ENCODE peak calls at places on chromosomes 7 and 10, in five cellular contexts. One of them, this sample, is unnamed.

GRCh38 chr7:85483205-85483604 is 296.3 kb upstream of the SEMA3D start:
- DNase-seq in Calu3: no peak
- DNase-seq in foreskin keratinocyte: no peak
- DNase-seq in GM20000: no peak
- DNase-seq in heart right ventricle: no peak
- DNase-seq in this sample: no peak

GRCh38 chr10:14553434-14553833 is 221.3 kb downstream of the FAM107B start:
- DNase-seq in Calu3: no peak
- DNase-seq in foreskin keratinocyte: peak; percentile 33
- DNase-seq in GM20000: no peak
- DNase-seq in heart right ventricle: no peak
- DNase-seq in this sample: peak; percentile 71

GRCh38 chr10:104340692-104341091 is 2.4 kb upstream of the ITPRIP start:
- DNase-seq in Calu3: no peak
- DNase-seq in foreskin keratinocyte: no peak
- DNase-seq in GM20000: no peak
- DNase-seq in heart right ventricle: no peak
- DNase-seq in this sample: no peak

GRCh38 chr10:91974960-91975359 is 51.4 kb downstream of the BTAF1 start:
- DNase-seq in Calu3: no peak
- DNase-seq in foreskin keratinocyte: peak; percentile 71
- DNase-seq in GM20000: no peak
- DNase-seq in heart right ventricle: no peak
- DNase-seq in this sample: no peak

GRCh38 chr7:30625283-30625682 is 30.6 kb downstream of the GARS1 start:
- DNase-seq in Calu3: no peak
- DNase-seq in foreskin keratinocyte: no peak
- DNase-seq in GM20000: no peak
- DNase-seq in heart right ventricle: no peak
- DNase-seq in this sample: no peak

GRCh38 chr7:125391921-125392320 is 462.3 kb upstream of the POT1 start:
- DNase-seq in Calu3: no peak
- DNase-seq in foreskin keratinocyte: no peak
- DNase-seq in GM20000: no peak
- DNase-seq in heart right ventricle: no peak
- DNase-seq in this sample: no peak

GRCh38 chr7:101555921-101556275 is 73.2 kb downstream of the MYL10 start:
- DNase-seq in Calu3: no peak
- DNase-seq in foreskin keratinocyte: no peak
- DNase-seq in GM20000: peak; percentile 1
- DNase-seq in heart right ventricle: no peak
- DNase-seq in this sample: no peak

GRCh38 chr7:119545118-119545517 is 727.9 kb upstream of the KCND2 start:
- DNase-seq in Calu3: no peak
- DNase-seq in foreskin keratinocyte: peak; percentile 58
- DNase-seq in GM20000: no peak
- DNase-seq in heart right ventricle: no peak
- DNase-seq in this sample: peak; percentile 47

GRCh38 chr7:12436896-12437535 is 33.4 kb upstream of the VWDE start:
- DNase-seq in Calu3: peak; percentile 27
- DNase-seq in foreskin keratinocyte: peak; percentile 57
- DNase-seq in GM20000: no peak
- DNase-seq in heart right ventricle: no peak
- DNase-seq in this sample: no peak

GRCh38 chr7:85829817-85830432 is 643.1 kb upstream of the SEMA3D start:
- DNase-seq in Calu3: no peak
- DNase-seq in foreskin keratinocyte: peak; percentile 16
- DNase-seq in GM20000: no peak
- DNase-seq in heart right ventricle: no peak
- DNase-seq in this sample: no peak

GRCh38 chr10:42637142-42637541 is 1.2 kb downstream of the ZNF33B start:
- DNase-seq in Calu3: no peak
- DNase-seq in foreskin keratinocyte: no peak
- DNase-seq in GM20000: no peak
- DNase-seq in heart right ventricle: no peak
- DNase-seq in this sample: no peak

GRCh38 chr7:151103973-151104372 is 17.7 kb downstream of the AGAP3 start:
- DNase-seq in Calu3: no peak
- DNase-seq in foreskin keratinocyte: no peak
- DNase-seq in GM20000: no peak
- DNase-seq in heart right ventricle: no peak
- DNase-seq in this sample: no peak

GRCh38 chr7:122902751-122903495 is 16.7 kb upstream of the CADPS2 start:
- DNase-seq in Calu3: no peak
- DNase-seq in foreskin keratinocyte: no peak
- DNase-seq in GM20000: no peak
- DNase-seq in heart right ventricle: no peak
- DNase-seq in this sample: no peak

GRCh38 chr10:42992957-42993390 is 83.9 kb upstream of the RET start:
- DNase-seq in Calu3: no peak
- DNase-seq in foreskin keratinocyte: no peak
- DNase-seq in GM20000: no peak
- DNase-seq in heart right ventricle: no peak
- DNase-seq in this sample: no peak

GRCh38 chr7:134016223-134016941 is 110.8 kb upstream of the LRGUK start:
- DNase-seq in Calu3: peak; percentile 42
- DNase-seq in foreskin keratinocyte: peak; percentile 15
- DNase-seq in GM20000: peak; percentile 9
- DNase-seq in heart right ventricle: peak; percentile 11
- DNase-seq in this sample: peak; percentile 2

GRCh38 chr7:28957822-28958234 is 302 bp downstream of the TRIL start:
- DNase-seq in Calu3: no peak
- DNase-seq in foreskin keratinocyte: no peak
- DNase-seq in GM20000: peak; percentile 30
- DNase-seq in heart right ventricle: no peak
- DNase-seq in this sample: no peak
- TF ChIP-seq CTCF in Calu3: no peak
- TF ChIP-seq CTCF in foreskin keratinocyte: no peak
- TF ChIP-seq CTCF in GM20000: no peak
- TF ChIP-seq CTCF in heart right ventricle: peak; percentile 18
- TF ChIP-seq CTCF in this sample: no peak

DNA sequence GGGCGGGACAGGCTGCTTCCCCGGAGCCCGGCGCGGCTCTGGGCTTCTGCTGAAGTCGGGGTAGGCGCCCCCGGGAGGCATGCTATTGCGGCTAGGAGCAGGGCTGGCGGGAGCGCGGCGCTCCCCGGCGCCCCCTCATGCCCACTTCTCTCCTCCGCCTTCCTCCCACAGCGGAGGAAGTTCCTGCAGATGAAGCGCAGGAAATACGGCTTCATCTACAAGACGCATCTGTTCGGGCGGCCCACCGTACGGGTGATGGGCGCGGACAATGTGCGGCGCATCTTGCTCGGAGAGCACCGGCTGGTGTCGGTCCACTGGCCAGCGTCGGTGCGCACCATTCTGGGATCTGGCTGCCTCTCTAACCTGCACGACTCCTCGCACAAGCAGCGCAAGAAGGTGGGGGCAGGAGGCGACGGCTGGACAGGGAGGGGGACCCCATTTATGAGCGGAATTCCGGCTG is 474 bp downstream of the CYP26A1 start:
- DNase-seq in Calu3: peak; percentile 47
- DNase-seq in foreskin keratinocyte: no peak
- DNase-seq in GM20000: no peak
- DNase-seq in heart right ventricle: no peak
- DNase-seq in this sample: no peak
- TF ChIP-seq CTCF in Calu3: peak; percentile 23
- TF ChIP-seq CTCF in foreskin keratinocyte: no peak
- TF ChIP-seq CTCF in GM20000: no peak
- TF ChIP-seq CTCF in heart right ventricle: no peak
- TF ChIP-seq CTCF in this sample: no peak

GRCh38 chr7:3649250-3649649 is 348.2 kb downstream of the SDK1 start:
- DNase-seq in Calu3: peak; percentile 28
- DNase-seq in foreskin keratinocyte: no peak
- DNase-seq in GM20000: no peak
- DNase-seq in heart right ventricle: no peak
- DNase-seq in this sample: no peak
- TF ChIP-seq CTCF in Calu3: no peak
- TF ChIP-seq CTCF in foreskin keratinocyte: peak; percentile 30
- TF ChIP-seq CTCF in GM20000: no peak
- TF ChIP-seq CTCF in heart right ventricle: no peak
- TF ChIP-seq CTCF in this sample: no peak

DNA sequence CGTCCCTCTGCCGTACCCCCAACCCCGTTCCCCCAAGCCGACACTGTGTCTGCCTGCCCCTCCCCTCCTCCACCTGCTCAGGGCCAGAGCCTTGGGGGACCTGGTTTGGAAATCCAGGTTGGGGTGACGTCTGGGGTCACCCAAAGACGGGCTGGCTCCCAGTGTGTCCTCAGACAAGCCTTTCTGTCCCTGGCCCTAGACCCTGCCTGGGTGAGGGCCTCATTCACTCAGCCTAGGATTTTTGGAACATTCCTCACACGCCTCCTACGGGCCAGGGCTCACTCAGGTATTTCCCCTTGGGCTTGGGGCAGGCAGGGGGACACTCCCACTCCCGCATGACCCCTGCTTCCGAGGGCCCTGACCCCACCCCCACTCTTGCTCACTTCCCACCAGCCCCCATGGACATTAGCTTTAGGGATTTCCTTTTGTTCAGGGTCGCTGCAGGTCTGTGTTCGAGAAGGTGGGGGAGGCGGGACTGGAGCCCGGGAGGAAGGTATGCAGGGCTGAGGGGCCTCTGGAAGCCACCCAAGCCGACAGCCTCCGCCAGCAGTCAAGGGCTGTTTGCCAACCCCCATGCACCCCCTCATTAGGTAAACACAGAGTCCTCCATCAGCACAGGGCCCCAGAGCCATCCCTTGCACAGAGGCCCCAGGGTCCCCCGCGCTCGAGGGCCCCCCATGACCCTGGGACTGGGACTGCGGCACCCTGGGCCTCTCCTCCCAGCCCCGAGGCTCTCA is 35.1 kb downstream of the PDGFA start:
- DNase-seq in Calu3: no peak
- DNase-seq in foreskin keratinocyte: no peak
- DNase-seq in GM20000: no peak
- DNase-seq in heart right ventricle: no peak
- DNase-seq in this sample: no peak
- TF ChIP-seq CTCF in Calu3: no peak
- TF ChIP-seq CTCF in foreskin keratinocyte: no peak
- TF ChIP-seq CTCF in GM20000: no peak
- TF ChIP-seq CTCF in heart right ventricle: no peak
- TF ChIP-seq CTCF in this sample: no peak

GRCh38 chr7:21550821-21551531 is 8.1 kb downstream of the DNAH11 start:
- DNase-seq in Calu3: peak; percentile 80
- DNase-seq in foreskin keratinocyte: peak; percentile 58
- DNase-seq in GM20000: no peak
- DNase-seq in heart right ventricle: no peak
- DNase-seq in this sample: no peak
- TF ChIP-seq CTCF in Calu3: no peak
- TF ChIP-seq CTCF in foreskin keratinocyte: peak; percentile 37
- TF ChIP-seq CTCF in GM20000: no peak
- TF ChIP-seq CTCF in heart right ventricle: no peak
- TF ChIP-seq CTCF in this sample: no peak

DNA sequence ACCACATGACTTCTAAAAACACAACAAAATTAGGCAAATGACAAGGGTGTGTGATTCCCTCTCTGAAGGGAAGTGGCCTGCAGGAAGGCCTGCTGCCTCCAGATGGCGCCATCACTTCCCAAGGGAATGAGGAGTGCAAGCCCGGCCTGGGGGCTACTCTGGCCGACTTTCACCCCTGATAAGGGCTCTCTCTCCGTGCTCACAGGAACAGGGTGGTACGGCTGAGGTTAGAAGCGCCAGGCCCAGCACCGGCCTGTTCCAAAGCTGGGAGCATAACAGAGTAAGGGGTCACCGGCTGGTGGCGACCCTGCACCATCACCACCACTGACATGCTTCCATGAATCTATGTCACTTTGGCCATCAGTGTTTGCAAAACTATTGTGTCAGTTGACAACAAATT is 13.1 kb downstream of the RBP3 start:
- DNase-seq in Calu3: peak; percentile 63
- DNase-seq in foreskin keratinocyte: no peak
- DNase-seq in GM20000: peak; percentile 56
- DNase-seq in heart right ventricle: peak; percentile 19
- DNase-seq in this sample: no peak
- TF ChIP-seq CTCF in Calu3: peak; percentile 80
- TF ChIP-seq CTCF in foreskin keratinocyte: peak; percentile 80
- TF ChIP-seq CTCF in GM20000: peak; percentile 67
- TF ChIP-seq CTCF in heart right ventricle: peak; percentile 70
- TF ChIP-seq CTCF in this sample: peak; percentile 87

GRCh38 chr7:49638166-49638565 is 135.3 kb upstream of the VWC2 start:
- DNase-seq in Calu3: no peak
- DNase-seq in foreskin keratinocyte: no peak
- DNase-seq in GM20000: no peak
- DNase-seq in heart right ventricle: no peak
- DNase-seq in this sample: no peak
- TF ChIP-seq CTCF in Calu3: no peak
- TF ChIP-seq CTCF in foreskin keratinocyte: no peak
- TF ChIP-seq CTCF in GM20000: peak; percentile 10
- TF ChIP-seq CTCF in heart right ventricle: no peak
- TF ChIP-seq CTCF in this sample: no peak

GRCh38 chr10:68151453-68151852 is 42.2 kb downstream of the MYPN start:
- DNase-seq in Calu3: no peak
- DNase-seq in foreskin keratinocyte: no peak
- DNase-seq in GM20000: no peak
- DNase-seq in heart right ventricle: no peak
- DNase-seq in this sample: no peak

GRCh38 chr10:68155615-68156205 is 46.4 kb downstream of the MYPN start:
- DNase-seq in Calu3: no peak
- DNase-seq in foreskin keratinocyte: no peak
- DNase-seq in GM20000: no peak
- DNase-seq in heart right ventricle: no peak
- DNase-seq in this sample: no peak

GRCh38 chr10:68156373-68157185 is 47.3 kb downstream of the MYPN start:
- DNase-seq in Calu3: peak; percentile 75
- DNase-seq in foreskin keratinocyte: peak; percentile 53
- DNase-seq in GM20000: peak; percentile 47
- DNase-seq in heart right ventricle: peak; percentile 71
- DNase-seq in this sample: no peak

GRCh38 chr10:68154211-68154497 is 44.9 kb downstream of the MYPN start:
- DNase-seq in Calu3: no peak
- DNase-seq in foreskin keratinocyte: no peak
- DNase-seq in GM20000: no peak
- DNase-seq in heart right ventricle: peak; percentile 49
- DNase-seq in this sample: no peak

GRCh38 chr10:68153473-68154210 is 44.4 kb downstream of the MYPN start:
- DNase-seq in Calu3: peak; percentile 77
- DNase-seq in foreskin keratinocyte: peak; percentile 99
- DNase-seq in GM20000: no peak
- DNase-seq in heart right ventricle: peak; percentile 52
- DNase-seq in this sample: peak; percentile 95
- TF ChIP-seq CTCF in Calu3: no peak
- TF ChIP-seq CTCF in foreskin keratinocyte: peak; percentile 31
- TF ChIP-seq CTCF in GM20000: no peak
- TF ChIP-seq CTCF in heart right ventricle: no peak
- TF ChIP-seq CTCF in this sample: no peak

GRCh38 chr10:22335204-22335956 is 9.9 kb upstream of the SPAG6 start:
- DNase-seq in Calu3: peak; percentile 16
- DNase-seq in foreskin keratinocyte: peak; percentile 21
- DNase-seq in GM20000: peak; percentile 85
- DNase-seq in heart right ventricle: no peak
- DNase-seq in this sample: no peak
- TF ChIP-seq CTCF in Calu3: no peak
- TF ChIP-seq CTCF in foreskin keratinocyte: peak; percentile 12
- TF ChIP-seq CTCF in GM20000: no peak
- TF ChIP-seq CTCF in heart right ventricle: peak; percentile 31
- TF ChIP-seq CTCF in this sample: no peak

This sample was measured in kidney epithelial cell.